ENCODE peak calls at places on chromosomes 7 and 10, in seven cellular contexts. D is IMR-90, I is heart right ventricle, K is skeletal muscle cell, M is foreskin fibroblast, L is AG04449, G is cardiac muscle cell. V is an unnamed sample.

GRCh38 chr7:64877714-64878610 is 25.1 kb upstream of the ZNF273 start:
- DNase-seq in I (no peak), K (no peak), M (no peak), G (no peak), D (no peak), L (no peak), V (no peak)

GRCh38 chr7:83704564-83704963 is 55.6 kb upstream of the SEMA3E start:
- DNase-seq in D (no peak), L (no peak), K (no peak), M (no peak), I (no peak), G (no peak), V (no peak)

GRCh38 chr7:134946260-134946659 is 40.0 kb upstream of the AGBL3 start:
- DNase-seq in K (no peak), L (no peak), G (no peak), M (peak; percentile 50), I (no peak), D (peak; percentile 57), V (no peak)

GRCh38 chr7:133382775-133383559 is 130.1 kb downstream of the EXOC4 start:
- DNase-seq in G (no peak), K (no peak), M (no peak), L (no peak), D (no peak), I (no peak), V (no peak)

GRCh38 chr10:97081621-97082235 is 104.0 kb downstream of the SLIT1 start:
- DNase-seq in L (no peak), M (peak; percentile 83), I (peak; percentile 50), G (peak; percentile 86), K (peak; percentile 15), D (peak; percentile 50), V (no peak)

GRCh38 chr10:92720306-92721165 is 30.8 kb downstream of the HHEX start:
- DNase-seq in M (no peak), L (no peak), I (no peak), D (no peak), K (no peak), G (peak; percentile 29), V (peak; percentile 19)

GRCh38 chr7:22445140-22445722 is 54.8 kb downstream of the STEAP1B start:
- DNase-seq in G (peak; percentile 61), M (peak; percentile 13), L (no peak), K (peak; percentile 56), I (peak; percentile 86), D (peak; percentile 8), V (no peak)

GRCh38 chr10:102654566-102654965 is 10.3 kb downstream of the TRIM8 start:
- DNase-seq in L (no peak), I (no peak), G (no peak), D (no peak), K (no peak), M (no peak), V (no peak)

GRCh38 chr7:33243319-33243881 is 114.0 kb downstream of the BBS9 start:
- DNase-seq in K (peak; percentile 22), G (peak; percentile 67), M (peak; percentile 73), L (no peak), D (peak; percentile 70), I (peak; percentile 5), V (peak; percentile 26)

GRCh38 chr7:149865437-149865836 is 8.3 kb upstream of the ATP6V0E2 start:
- DNase-seq in K (no peak), L (no peak), M (no peak), D (peak; percentile 6), G (no peak), I (no peak), V (no peak)

GRCh38 chr10:117399341-117400196 is 24.3 kb upstream of the PDZD8 start:
- DNase-seq in D (no peak), M (peak; percentile 22), G (no peak), K (no peak), I (no peak), L (no peak), V (no peak)

GRCh38 chr7:76155938-76156337 is 45.8 kb upstream of the SRRM3 start:
- DNase-seq in L (no peak), D (peak; percentile 56), M (peak; percentile 72), I (peak; percentile 34), G (no peak), K (peak; percentile 29), V (no peak)

GRCh38 chr7:100563809-100564400 is 9.8 kb downstream of the SAP25 start:
- DNase-seq in K (no peak), D (peak; percentile 63), L (no peak), G (peak; percentile 81), M (peak; percentile 87), I (peak; percentile 82), V (no peak)

GRCh38 chr10:88114368-88114767 is 250.9 kb downstream of the PTEN start:
- DNase-seq in M (peak; percentile 28), G (peak; percentile 57), D (peak; percentile 25), K (no peak), L (no peak), I (peak; percentile 48), V (no peak)

GRCh38 chr10:4068255-4069028 is 283.4 kb upstream of the KLF6 start:
- DNase-seq in I (no peak), K (no peak), L (no peak), G (no peak), M (peak; percentile 69), D (no peak), V (no peak)

GRCh38 chr7:130505753-130506152 is 13.9 kb downstream of the MEST start:
- DNase-seq in L (peak; percentile 57), D (peak; percentile 76), I (no peak), K (no peak), G (no peak), M (peak; percentile 50), V (no peak)

GRCh38 chr10:23150081-23150480 is 42.0 kb upstream of the PTF1A start:
- DNase-seq in L (no peak), I (no peak), M (no peak), G (no peak), D (no peak), K (no peak), V (no peak)

GRCh38 chr7:101996876-101997275 is 179.4 kb downstream of the CUX1 start:
- DNase-seq in G (no peak), M (no peak), K (no peak), I (no peak), D (no peak), L (no peak), V (no peak)

GRCh38 chr7:101998029-101998903 is 180.8 kb downstream of the CUX1 start:
- DNase-seq in L (no peak), I (no peak), M (no peak), K (no peak), D (no peak), G (no peak), V (no peak)

GRCh38 chr7:102000123-102000522 is 182.7 kb downstream of the CUX1 start:
- DNase-seq in K (no peak), I (no peak), L (no peak), M (no peak), G (peak; percentile 44), D (no peak), V (no peak)

GRCh38 chr7:101998904-101999236 is 181.4 kb downstream of the CUX1 start:
- DNase-seq in D (no peak), G (peak; percentile 23), K (no peak), L (no peak), I (no peak), M (no peak), V (no peak)

GRCh38 chr7:101999420-101999819 is 182.0 kb downstream of the CUX1 start:
- DNase-seq in D (no peak), M (no peak), L (no peak), G (peak; percentile 30), K (no peak), I (no peak), V (no peak)
- H3K4me3 ChIP-seq in D (no peak overlapping the region), M (no peak overlapping the region), L (no peak overlapping the region), G (no peak overlapping the region), K (no peak overlapping the region), I (no peak overlapping the region), V (no peak overlapping the region)

DNA sequence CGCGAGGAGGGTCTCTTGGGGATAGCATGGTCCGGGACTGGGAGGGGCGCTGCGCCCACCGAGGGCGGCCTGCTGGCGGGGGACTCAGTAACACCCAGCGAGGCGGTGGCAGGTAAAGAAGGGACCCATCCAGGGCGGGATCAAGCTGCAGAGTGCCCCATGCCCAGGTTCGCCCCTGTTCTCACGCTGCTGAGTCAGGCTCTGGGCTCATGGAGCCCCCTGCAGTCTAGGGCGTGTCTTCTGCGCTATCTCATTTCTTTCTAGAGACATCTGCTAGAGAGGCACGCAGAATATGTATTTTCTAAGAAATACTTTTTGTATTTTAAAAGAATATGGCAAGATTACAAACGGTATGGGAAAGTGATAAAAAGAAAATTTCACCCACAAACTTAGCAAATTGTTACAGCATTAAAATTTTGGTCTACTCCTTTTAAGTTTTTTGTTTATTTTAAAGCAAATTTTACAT is 933 bp downstream of the EPDR1 start:
- DNase-seq in M (peak; percentile 55), I (no peak), D (no peak), K (no peak), G (peak; percentile 52), L (no peak), V (no peak)
- H3K4me3 ChIP-seq in M (peak overlapping the region; percentile 56), I (peak overlapping the region; percentile 76), D (no peak overlapping the region), K (peak overlapping the region; percentile 49), G (peak overlapping the region; percentile 55), L (peak overlapping the region; percentile 61), V (peak overlapping the region; percentile 84)

DNA sequence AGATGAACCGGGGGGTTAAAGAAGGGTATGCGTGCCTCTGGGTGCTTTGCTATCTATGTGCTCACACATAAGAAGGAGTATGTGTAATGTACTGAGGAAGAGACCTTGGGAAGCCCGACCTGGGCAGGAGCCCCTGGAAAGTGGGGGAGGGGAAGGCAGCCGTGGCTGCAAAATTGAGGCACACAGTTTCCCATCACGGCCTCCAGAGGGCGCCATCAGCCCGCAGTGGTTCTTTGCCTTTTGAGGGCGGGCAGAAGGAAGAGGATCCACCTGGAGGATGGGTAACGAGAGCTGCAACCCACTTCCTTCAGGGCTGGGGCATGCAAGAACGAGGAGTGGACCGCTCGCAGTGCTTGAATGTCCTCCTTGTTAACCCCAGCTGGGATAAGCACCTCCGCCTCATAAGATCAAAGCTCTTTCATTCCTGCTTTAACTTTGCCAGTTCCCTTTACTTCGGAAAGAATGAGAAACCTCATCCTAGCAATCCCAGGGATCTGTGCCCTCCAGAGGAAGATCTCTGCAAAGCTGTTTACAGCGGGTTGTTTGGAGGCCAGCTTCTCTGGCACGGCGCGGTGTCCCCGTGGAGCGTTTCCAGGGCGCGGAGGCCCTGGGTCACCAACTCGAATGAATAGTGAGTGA is 77.9 kb downstream of the PCGF5 start:
- DNase-seq in K (no peak), G (peak; percentile 79), I (peak; percentile 68), M (peak; percentile 91), D (peak; percentile 81), L (no peak), V (peak; percentile 35)
- H3K4me3 ChIP-seq in K (peak overlapping the region; percentile 43), G (peak overlapping the region; percentile 7), I (peak overlapping the region; percentile 49), M (peak overlapping the region; percentile 54), D (peak overlapping the region; percentile 38), L (peak overlapping the region; percentile 54), V (peak overlapping the region; percentile 62)

DNA sequence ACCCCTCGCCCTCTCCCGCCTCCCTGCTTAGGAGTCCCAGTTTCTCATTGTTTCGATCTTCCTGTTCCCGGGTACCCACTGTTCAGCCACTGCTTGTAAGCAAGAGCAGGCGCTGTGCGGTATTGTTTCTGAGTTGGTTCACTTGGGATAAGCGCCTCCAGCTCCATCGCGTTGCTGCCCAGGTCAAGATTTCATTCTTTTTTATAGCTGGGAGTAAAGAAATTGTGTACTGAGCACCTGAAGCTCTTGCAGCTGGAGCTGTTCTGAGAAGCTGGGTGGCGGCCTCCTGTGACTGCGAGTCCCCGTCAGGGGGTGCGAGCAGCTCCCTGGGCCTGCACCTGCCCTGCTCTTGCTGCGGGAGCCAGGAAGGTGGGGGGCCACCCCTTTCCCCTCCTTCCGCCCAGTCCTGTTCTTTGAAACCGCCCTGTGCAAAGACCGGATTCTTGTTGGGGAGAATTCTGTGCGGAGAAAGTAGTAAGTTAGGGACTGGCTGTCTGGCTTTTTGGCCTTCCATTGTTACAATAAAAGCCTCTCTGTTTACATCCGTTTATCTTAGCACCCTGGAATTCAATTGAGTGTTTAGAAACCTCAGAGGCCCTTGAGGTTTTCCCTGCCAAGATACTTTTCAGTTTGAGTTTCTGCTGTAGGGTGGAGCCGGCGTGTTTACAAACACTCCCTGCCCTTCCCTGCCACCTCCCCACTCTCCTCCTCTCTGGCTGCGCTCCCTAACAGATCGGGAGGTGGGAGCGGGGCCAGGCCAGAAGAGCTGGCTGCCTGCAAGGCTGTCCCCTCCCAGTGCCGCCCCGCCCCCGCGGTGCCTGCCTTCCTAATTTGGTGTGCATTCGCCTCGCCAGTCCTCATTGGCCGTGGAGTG is 30.8 kb upstream of the AP5Z1 start:
- DNase-seq in D (peak; percentile 99), M (peak; percentile 100), I (peak; percentile 99), K (peak; percentile 99), G (peak; percentile 98), L (peak; percentile 98), V (peak; percentile 89)
- H3K4me3 ChIP-seq in D (no peak overlapping the region), M (peak overlapping the region; percentile 40), I (peak overlapping the region; percentile 40), K (peak overlapping the region; percentile 8), G (no peak overlapping the region), L (peak overlapping the region; percentile 16), V (peak overlapping the region; percentile 33)

V was measured in epithelial cell of proximal tubule.